ENCODE peak calls at places on chromosomes 12 and 14, in eight cellular contexts. G, F, S, B, V, W, H and N are unnamed samples.

GRCh38 chr14:68636597-68636996 is 156.3 kb downstream of the ZFP36L1 start:
- DNase-seq in H (peak; percentile 38), G (no peak), W (no peak), F (no peak), V (no peak), B (peak; percentile 50), S (no peak), N (no peak)

GRCh38 chr14:73236157-73236556 is 1.1 kb upstream of the PAPLN start:
- DNase-seq in S (no peak), W (no peak), G (no peak), B (no peak), F (no peak), H (peak; percentile 56), V (no peak), N (no peak)

GRCh38 chr14:34300330-34300729 is 161.7 kb downstream of the SPTSSA start:
- DNase-seq in W (no peak), H (no peak), G (no peak), V (no peak), B (no peak), F (no peak), S (no peak), N (no peak)

GRCh38 chr14:98368916-98369315 is 903.1 kb downstream of the BCL11B start:
- DNase-seq in B (no peak), S (no peak), G (no peak), F (no peak), H (no peak), V (no peak), W (peak; percentile 46), N (no peak)

GRCh38 chr12:67697981-67698380 is 49.4 kb downstream of the DYRK2 start:
- DNase-seq in G (no peak), W (no peak), F (no peak), S (peak; percentile 45), V (no peak), B (no peak), H (no peak), N (no peak)

GRCh38 chr12:41507286-41507685 is 319.2 kb downstream of the PDZRN4 start:
- DNase-seq in F (no peak), G (no peak), H (no peak), S (no peak), V (no peak), B (no peak), W (no peak), N (no peak)

GRCh38 chr12:29744365-29744764 is 39.4 kb downstream of the TMTC1 start:
- DNase-seq in V (no peak), G (no peak), F (no peak), H (no peak), S (peak; percentile 22), W (no peak), B (no peak), N (no peak)

GRCh38 chr14:105842105-105842504 is 315.7 kb downstream of the TMEM121 start:
- DNase-seq in S (no peak), G (no peak), B (no peak), W (no peak), F (no peak), V (no peak), H (no peak), N (no peak)

GRCh38 chr12:57620245-57620935 is 9.2 kb downstream of the ARHGEF25 start:
- DNase-seq in F (no peak), W (no peak), S (no peak), H (no peak), G (no peak), V (no peak), B (no peak), N (no peak)

GRCh38 chr12:57622293-57623245 is 10.4 kb downstream of the B4GALNT1 start:
- DNase-seq in G (no peak), W (no peak), V (no peak), F (no peak), B (no peak), S (no peak), H (no peak), N (no peak)

GRCh38 chr12:57621497-57622292 is 10.5 kb downstream of the ARHGEF25 start:
- DNase-seq in F (peak; percentile 42), S (peak; percentile 34), V (peak; percentile 81), W (no peak), G (peak; percentile 52), H (peak; percentile 92), B (peak; percentile 96), N (no peak)

GRCh38 chr12:57619434-57620244 is 8.4 kb downstream of the ARHGEF25 start:
- DNase-seq in H (no peak), W (no peak), V (no peak), F (no peak), G (no peak), B (no peak), S (no peak), N (no peak)

GRCh38 chr12:57620936-57621496 is 9.8 kb downstream of the ARHGEF25 start:
- DNase-seq in B (peak; percentile 59), S (no peak), F (no peak), V (no peak), H (no peak), W (no peak), G (no peak), N (no peak)
- H3K4me3 ChIP-seq in B (no peak overlapping the region), S (peak overlapping the region; percentile 56), F (peak overlapping the region; percentile 54), V (peak overlapping the region; percentile 34), H (no peak overlapping the region), W (peak overlapping the region; percentile 44), G (no peak overlapping the region), N (peak overlapping the region; percentile 51)

GRCh38 chr14:65229431-65230286 is 127.3 kb upstream of the MAX start:
- DNase-seq in V (no peak), B (peak; percentile 59), G (peak; percentile 57), H (peak; percentile 76), F (peak; percentile 32), S (peak; percentile 63), W (peak; percentile 41), N (no peak)

GRCh38 chr14:65231286-65231980 is 129.1 kb upstream of the MAX start:
- DNase-seq in H (no peak), S (no peak), G (no peak), V (peak; percentile 45), W (no peak), F (no peak), B (no peak), N (no peak)

GRCh38 chr14:65228956-65229355 is 126.6 kb upstream of the MAX start:
- DNase-seq in H (no peak), G (no peak), W (no peak), B (no peak), F (no peak), V (no peak), S (no peak), N (no peak)

GRCh38 chr14:65228436-65228835 is 126.1 kb upstream of the MAX start:
- DNase-seq in W (no peak), F (no peak), S (no peak), V (no peak), H (no peak), B (no peak), G (peak; percentile 93), N (no peak)

DNA sequence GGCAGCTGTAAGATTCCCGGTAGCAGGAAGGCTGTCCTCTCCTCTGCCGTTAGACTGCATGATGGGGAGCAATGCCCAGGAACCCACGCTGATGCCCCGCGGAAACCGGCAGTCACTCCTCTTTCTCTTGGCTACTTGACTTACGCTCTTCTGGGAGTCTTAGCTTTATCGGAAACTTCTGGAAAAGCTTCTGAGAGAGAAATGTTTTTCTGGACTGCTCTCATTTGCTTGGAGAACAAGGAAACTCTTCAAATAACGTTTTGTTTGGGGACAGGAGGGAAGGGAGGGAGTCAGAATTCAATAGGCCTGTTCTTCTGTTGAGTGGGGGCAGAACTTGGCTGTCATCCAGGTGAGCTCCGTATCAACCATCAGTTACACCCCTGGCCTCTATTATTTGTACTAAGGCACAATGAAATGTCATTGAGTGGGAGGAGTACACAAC is 128.0 kb upstream of the MAX start:
- DNase-seq in H (no peak), F (no peak), V (no peak), W (no peak), G (no peak), B (peak; percentile 68), S (peak; percentile 85), N (no peak)
- H3K4me3 ChIP-seq in H (peak overlapping the region; percentile 70), F (peak overlapping the region; percentile 56), V (no peak overlapping the region), W (no peak overlapping the region), G (peak overlapping the region; percentile 24), B (peak overlapping the region; percentile 14), S (no peak overlapping the region), N (peak overlapping the region; percentile 31)

GRCh38 chr12:53279283-53279869 is 11.3 kb downstream of the ESPL1 start:
- DNase-seq in H (no peak), G (no peak), F (no peak), W (no peak), S (no peak), V (no peak), B (no peak), N (no peak)
- H3K4me3 ChIP-seq in H (no peak overlapping the region), G (no peak overlapping the region), F (no peak overlapping the region), W (no peak overlapping the region), S (no peak overlapping the region), V (no peak overlapping the region), B (no peak overlapping the region), N (no peak overlapping the region)

DNA sequence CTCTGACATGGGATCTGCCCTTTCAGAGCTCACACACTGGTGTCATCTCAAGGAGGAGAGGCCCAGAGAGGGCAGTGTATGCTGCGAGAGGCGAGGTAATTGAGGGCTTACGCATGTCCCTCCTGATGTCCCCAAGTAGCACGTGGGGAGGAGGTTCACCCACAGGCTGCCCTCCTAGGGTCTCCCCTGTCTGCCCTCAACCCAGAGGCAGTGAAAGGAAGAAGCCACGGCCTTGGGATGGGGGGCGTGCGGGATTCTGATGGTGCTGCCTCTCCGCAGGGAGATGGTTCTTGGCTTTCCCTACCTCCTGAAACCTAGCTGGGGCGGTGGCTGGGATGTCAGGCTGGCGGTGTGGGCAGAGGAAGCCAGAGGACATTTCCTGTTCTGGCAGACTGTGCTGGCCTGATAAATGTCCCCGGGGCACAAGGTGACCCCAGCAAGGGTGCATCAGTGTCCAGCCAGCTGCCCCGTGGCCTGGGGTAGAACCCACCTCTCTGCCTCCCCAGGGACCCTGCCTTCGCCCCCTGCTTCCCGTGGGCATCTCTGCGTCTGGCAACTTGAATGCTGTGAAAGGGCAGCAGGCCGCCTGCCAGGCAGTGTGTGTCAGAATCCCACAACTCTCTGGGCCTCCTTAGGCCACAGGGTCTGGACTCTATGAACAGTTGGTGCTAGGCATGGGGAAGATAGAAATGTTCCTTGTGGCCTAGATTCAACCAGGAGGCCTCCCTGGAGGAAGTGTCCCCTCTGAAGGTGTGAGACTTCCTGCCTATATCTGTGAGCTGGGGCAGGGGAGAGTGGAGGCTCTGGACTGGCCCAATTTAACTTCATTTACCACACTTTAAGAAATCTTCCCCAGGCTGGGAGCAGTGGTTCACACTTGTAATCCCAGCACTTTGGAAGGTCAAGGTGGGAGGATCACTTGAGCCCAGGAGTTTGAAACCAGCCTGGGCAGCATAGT is 4.8 kb downstream of the SH2B3 start:
- DNase-seq in S (no peak), V (no peak), F (no peak), G (no peak), W (no peak), B (peak; percentile 76), H (no peak), N (no peak)
- H3K4me3 ChIP-seq in S (no peak overlapping the region), V (no peak overlapping the region), F (no peak overlapping the region), G (peak overlapping the region; percentile 84), W (no peak overlapping the region), B (no peak overlapping the region), H (no peak overlapping the region), N (peak overlapping the region; percentile 39)

GRCh38 chr12:76035045-76035444 is 3.5 kb upstream of the PHLDA1 start:
- DNase-seq in G (no peak), V (no peak), W (no peak), S (no peak), H (no peak), B (no peak), F (no peak), N (no peak)
- H3K4me3 ChIP-seq in G (no peak overlapping the region), V (no peak overlapping the region), W (no peak overlapping the region), S (no peak overlapping the region), H (no peak overlapping the region), B (no peak overlapping the region), F (no peak overlapping the region), N (no peak overlapping the region)